ENCODE peak calls at places on chromosomes 5 and 9, in four cellular contexts. O is GM12878, M is IMR-90, T is K562. R is an unnamed sample.

GRCh38 chr5:151799407-151799806 is 27.7 kb downstream of the G3BP1 start:
- DNase-seq in O (no peak), M (peak; percentile 51), T (no peak), R (no peak)

GRCh38 chr9:27539479-27540441 is 10.1 kb upstream of the MOB3B start:
- DNase-seq in O (peak; percentile 35), M (peak; percentile 87), T (no peak), R (no peak)

GRCh38 chr5:125266106-125266505 is 519.7 kb upstream of the ZNF608 start:
- DNase-seq in O (no peak), M (no peak), T (no peak), R (no peak)

GRCh38 chr5:85441138-85441537 is 1056.5 kb upstream of the EDIL3 start:
- DNase-seq in O (no peak), M (no peak), T (no peak), R (no peak)

GRCh38 chr9:22922222-22922621 is 475.6 kb downstream of the DMRTA1 start:
- DNase-seq in O (no peak), M (no peak), T (no peak), R (no peak)

GRCh38 chr9:70588999-70589398 is 174.5 kb upstream of the KLF9 start:
- DNase-seq in O (no peak), M (no peak), T (no peak), R (no peak)

GRCh38 chr5:122192883-122193496 is 63.6 kb downstream of the ZNF474 start:
- DNase-seq in O (peak; percentile 11), M (peak; percentile 79), T (peak; percentile 44), R (peak; percentile 34)

GRCh38 chr9:129631673-129632129 is 5.7 kb downstream of the NTMT1 start:
- DNase-seq in O (no peak), M (no peak), T (no peak), R (no peak)

GRCh38 chr5:77645158-77645994 is 6.9 kb upstream of the OTP start:
- DNase-seq in O (no peak), M (no peak), T (peak; percentile 86), R (peak; percentile 34)

GRCh38 chr5:149273950-149274349 is 2.3 kb downstream of the AFAP1L1 start:
- DNase-seq in O (no peak), M (no peak), T (no peak), R (no peak)

GRCh38 chr5:99005506-99005905 is 76.7 kb upstream of the CHD1 start:
- DNase-seq in O (no peak), M (no peak), T (no peak), R (no peak)

GRCh38 chr9:132268725-132269352 is 85.9 kb downstream of the SETX start:
- DNase-seq in O (no peak), M (peak; percentile 67), T (peak; percentile 72), R (peak; percentile 79)

GRCh38 chr5:18024542-18024941 is 390.3 kb downstream of the TAF11L14 start:
- DNase-seq in O (no peak), M (no peak), T (no peak), R (no peak)

GRCh38 chr9:132937463-132937901 is 6.9 kb downstream of the TSC1 start:
- DNase-seq in O (no peak), M (peak; percentile 27), T (no peak), R (no peak)

GRCh38 chr5:108312258-108312657 is 69.6 kb downstream of the FBXL17 start:
- DNase-seq in O (no peak), M (no peak), T (no peak), R (no peak)

GRCh38 chr5:73968729-73969128 is 342.7 kb downstream of the ARHGEF28 start:
- DNase-seq in O (no peak), M (peak; percentile 12), T (no peak), R (no peak)

GRCh38 chr9:90956026-90956810 is 154.6 kb downstream of the SYK start:
- DNase-seq in O (no peak), M (peak; percentile 73), T (no peak), R (no peak)

GRCh38 chr9:126068534-126069230 is 257.9 kb upstream of the MVB12B start:
- DNase-seq in O (no peak), M (no peak), T (no peak), R (no peak)

GRCh38 chr5:77418162-77418561 is 74.0 kb downstream of the WDR41 start:
- DNase-seq in O (no peak), M (no peak), T (no peak), R (no peak)

GRCh38 chr9:36327903-36328302 is 69.7 kb upstream of the GNE start:
- DNase-seq in O (no peak), M (peak; percentile 47), T (no peak), R (no peak)

GRCh38 chr5:16681761-16682335 is 65.1 kb upstream of the RETREG1 start:
- DNase-seq in O (no peak), M (no peak), T (no peak), R (no peak)

GRCh38 chr5:16679863-16680262 is 63.1 kb upstream of the RETREG1 start:
- DNase-seq in O (no peak), M (no peak), T (no peak), R (no peak)

GRCh38 chr5:16687898-16688297 is 71.1 kb upstream of the RETREG1 start:
- DNase-seq in O (no peak), M (no peak), T (no peak), R (no peak)

GRCh38 chr5:16690243-16690839 is 73.5 kb upstream of the RETREG1 start:
- DNase-seq in O (no peak), M (peak; percentile 51), T (peak; percentile 71), R (peak; percentile 54)

DNA sequence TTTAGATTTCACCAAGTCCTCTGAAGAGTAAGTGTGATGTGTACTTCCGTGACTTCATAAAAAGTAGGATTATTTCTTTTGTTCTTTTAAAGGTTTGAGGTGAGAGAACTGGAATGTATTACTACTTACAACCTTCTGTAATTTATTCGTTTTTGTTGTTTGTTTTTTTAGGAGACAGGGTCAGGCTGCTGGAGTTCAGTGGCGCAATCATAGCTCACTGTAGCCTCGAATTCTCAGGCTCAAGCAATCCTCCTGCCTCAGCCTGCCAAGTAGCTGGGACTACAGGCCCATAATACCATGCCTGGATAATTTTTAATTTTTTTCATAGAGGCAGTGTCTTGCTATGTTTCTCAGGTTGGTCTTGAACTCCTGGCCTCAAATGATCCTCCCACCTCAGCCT is 68.3 kb upstream of the RETREG1 start:
- DNase-seq in O (no peak), M (no peak), T (no peak), R (no peak)
- TF ChIP-seq USF2 in O (no peak), M (no peak), T (no peak), R (no peak)

DNA sequence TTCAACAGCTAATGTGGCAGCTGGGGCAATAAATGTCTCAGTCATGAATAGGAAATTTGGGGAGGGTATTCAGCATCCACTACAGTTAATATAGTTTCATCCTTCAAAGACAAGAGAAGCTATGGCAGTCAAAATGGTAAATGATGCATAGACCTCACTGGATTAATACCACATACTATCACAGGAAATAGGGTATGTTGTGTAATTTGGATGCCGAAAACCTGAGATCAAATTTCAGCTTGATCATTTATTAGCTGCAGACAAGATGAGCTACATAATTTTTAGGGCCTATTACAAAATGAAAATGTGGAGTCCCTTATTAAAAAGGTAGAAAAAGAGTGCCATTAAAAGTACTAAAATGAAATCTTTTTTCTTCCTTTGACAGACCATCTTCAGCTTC is 112.6 kb upstream of the MTAP start:
- DNase-seq in O (no peak), M (no peak), T (no peak), R (no peak)
- TF ChIP-seq ELK1 in O (no peak), M (no peak), T (no peak), R (no peak)

GRCh38 chr5:39352931-39353330 is 11.4 kb downstream of the C9 start:
- DNase-seq in O (no peak), M (no peak), T (no peak), R (no peak)
- TF ChIP-seq USF2 in O (no peak), M (no peak), T (no peak), R (no peak)

DNA sequence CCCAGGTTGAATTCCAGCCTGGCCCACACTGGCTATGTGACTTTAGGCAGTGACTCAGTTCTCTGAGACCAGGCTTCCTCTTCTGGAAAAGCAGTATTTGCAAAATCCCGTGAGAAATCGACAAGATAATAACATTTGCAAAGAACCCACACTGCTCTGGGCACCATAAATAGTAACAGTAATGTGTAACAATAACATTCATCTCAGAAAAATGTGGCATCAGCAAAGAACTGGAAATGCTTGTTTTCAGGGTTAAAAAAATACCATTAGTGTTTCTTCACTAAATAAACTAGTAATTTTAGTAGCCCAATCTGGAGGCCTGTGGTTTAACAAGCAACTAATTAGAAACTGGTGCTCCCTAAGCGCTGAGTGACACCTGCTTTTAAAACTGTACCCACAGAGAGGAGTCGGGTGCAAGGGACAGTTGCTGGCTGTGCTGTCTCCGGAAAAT is 148.3 kb downstream of the TTLL11 start:
- DNase-seq in O (no peak), M (peak; percentile 87), T (no peak), R (no peak)
- TF ChIP-seq ELK1 in O (no peak), M (no peak), T (no peak), R (no peak)

GRCh38 chr5:102341918-102342317 is 45.8 kb upstream of the SLCO4C1 start:
- DNase-seq in O (no peak), M (no peak), T (no peak), R (no peak)
- TF ChIP-seq USF2 in O (no peak), M (no peak), T (no peak), R (no peak)

DNA sequence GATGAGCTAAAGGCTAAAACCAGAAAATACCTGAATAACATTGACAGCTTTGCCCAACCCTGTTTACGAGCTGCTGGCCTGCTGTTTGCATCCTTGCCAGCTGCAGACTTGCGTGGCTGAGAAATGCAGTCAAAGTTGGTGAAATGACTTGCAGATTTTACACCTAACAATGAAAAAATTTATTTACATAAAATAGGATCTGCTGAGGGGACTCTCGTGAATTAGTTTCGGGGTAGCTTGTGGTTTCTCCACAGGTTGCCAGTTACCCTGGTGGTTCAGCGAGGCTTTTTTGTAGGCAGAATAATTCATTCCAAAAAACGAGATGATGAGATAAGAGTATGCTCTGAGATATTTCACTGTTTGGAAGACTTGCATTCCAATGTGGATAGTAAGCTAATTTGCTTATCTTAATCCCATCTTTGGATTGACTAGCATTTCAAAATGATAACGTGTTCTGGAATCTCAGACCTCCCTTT is 65.7 kb upstream of the FANCC start:
- DNase-seq in O (no peak), M (peak; percentile 85), T (no peak), R (peak; percentile 80)
- TF ChIP-seq ELK1 in O (no peak), M (no peak), T (no peak), R (no peak)

DNA sequence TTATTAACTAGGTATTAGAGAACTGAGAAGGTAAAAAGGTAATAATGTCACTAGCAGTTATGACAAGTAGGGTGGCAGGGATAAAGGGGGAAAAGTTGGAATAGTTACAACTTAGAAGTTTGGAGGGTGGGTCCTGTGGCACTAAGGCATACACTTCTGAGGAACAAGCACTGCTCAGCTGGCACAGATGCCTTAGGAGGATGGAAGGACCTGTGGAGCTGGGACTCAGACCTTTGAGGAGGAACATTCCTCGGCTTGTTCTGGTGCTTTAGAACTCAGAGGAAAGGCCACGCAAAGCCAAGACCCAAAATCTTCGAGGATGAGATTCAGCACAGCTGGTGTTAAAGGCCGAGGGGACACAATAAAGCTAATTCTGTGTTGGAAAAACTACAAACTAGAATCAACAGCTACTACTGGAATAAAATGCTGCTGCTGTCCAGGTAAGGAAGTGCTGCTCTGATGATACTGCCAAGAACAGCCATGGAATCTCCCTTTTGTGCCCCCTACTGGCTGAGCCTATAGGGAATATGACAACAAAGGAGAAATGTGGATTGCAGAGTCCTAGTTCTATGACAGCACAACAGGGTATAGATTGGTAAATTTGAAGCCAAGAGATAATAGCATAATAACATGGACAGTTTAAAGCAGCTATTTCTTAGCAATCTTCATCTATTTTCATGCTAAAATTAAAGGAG is 126.7 kb downstream of the SLC25A46 start:
- DNase-seq in O (no peak), M (peak; percentile 41), T (peak; percentile 33), R (peak; percentile 7)
- TF ChIP-seq USF2 in O (no peak), M (no peak), T (no peak), R (no peak)